ENCODE peak calls at places on chromosomes 3 and 15, in four cellular contexts. T is mesendoderm, F is aorta, V is heart left ventricle. U is an unnamed sample.

GRCh38 chr3:129658156-129658843 is 51.8 kb upstream of the PLXND1 start:
- DNase-seq in V (no peak), F (no peak), T (peak; percentile 12), U (no peak)

GRCh38 chr15:34119291-34119690 is 17.4 kb downstream of the PGBD4 start:
- DNase-seq in V (no peak), F (no peak), T (peak; percentile 28), U (no peak)

GRCh38 chr3:130644600-130645232 is 101.9 kb downstream of the PIK3R4 start:
- DNase-seq in F (no peak), T (no peak), V (no peak), U (no peak)

GRCh38 chr3:18513091-18513490 is 88.0 kb upstream of the SATB1 start:
- DNase-seq in F (no peak), T (no peak), V (no peak), U (no peak)

GRCh38 chr3:116394365-116394764 is 50.9 kb downstream of the LSAMP start:
- DNase-seq in V (no peak), F (no peak), T (no peak), U (no peak)

GRCh38 chr3:142676151-142676550 is 47.7 kb upstream of the TRPC1 start:
- DNase-seq in F (no peak), V (no peak), T (no peak), U (no peak)

GRCh38 chr3:170355738-170356595 is 1.5 kb upstream of the SKIL start:
- DNase-seq in F (peak; percentile 81), T (peak; percentile 49), V (no peak), U (peak; percentile 41)

GRCh38 chr15:47196057-47196456 is 521.2 kb upstream of the SEMA6D start:
- DNase-seq in V (peak; percentile 84), T (peak; percentile 94), F (peak; percentile 91), U (peak; percentile 67)

GRCh38 chr15:92801412-92801773 is 98.7 kb upstream of the CHD2 start:
- DNase-seq in T (peak; percentile 69), V (no peak), F (no peak), U (no peak)

GRCh38 chr3:156614642-156615511 is 59.5 kb upstream of the TIPARP start:
- DNase-seq in T (peak; percentile 77), F (no peak), V (no peak), U (no peak)

GRCh38 chr3:177312491-177312890 is 115.2 kb upstream of the TBL1XR1 start:
- DNase-seq in F (no peak), T (no peak), V (no peak), U (no peak)

GRCh38 chr3:146834917-146835316 is 229.8 kb upstream of the PLSCR5 start:
- DNase-seq in F (no peak), V (no peak), T (no peak), U (no peak)

GRCh38 chr15:45242289-45242688 is 9.7 kb upstream of the SLC28A2 start:
- DNase-seq in V (no peak), T (peak; percentile 46), F (no peak), U (no peak)

GRCh38 chr15:38860682-38861081 is 296.1 kb upstream of the RASGRP1 start:
- DNase-seq in F (no peak), T (no peak), V (no peak), U (no peak)

GRCh38 chr3:149771652-149772271 is 19.5 kb upstream of the COMMD2 start:
- DNase-seq in T (peak; percentile 63), F (no peak), V (no peak), U (peak; percentile 21)

GRCh38 chr3:123020709-123021108 is 6.9 kb downstream of the SEMA5B start:
- DNase-seq in F (no peak), T (no peak), V (no peak), U (no peak)

GRCh38 chr3:140056047-140056446 is 121.1 kb downstream of the CLSTN2 start:
- DNase-seq in F (no peak), T (no peak), V (no peak), U (no peak)

GRCh38 chr15:62087671-62088360 is 21.0 kb downstream of the C2CD4A start:
- DNase-seq in F (no peak), T (no peak), V (no peak), U (no peak)

DNA sequence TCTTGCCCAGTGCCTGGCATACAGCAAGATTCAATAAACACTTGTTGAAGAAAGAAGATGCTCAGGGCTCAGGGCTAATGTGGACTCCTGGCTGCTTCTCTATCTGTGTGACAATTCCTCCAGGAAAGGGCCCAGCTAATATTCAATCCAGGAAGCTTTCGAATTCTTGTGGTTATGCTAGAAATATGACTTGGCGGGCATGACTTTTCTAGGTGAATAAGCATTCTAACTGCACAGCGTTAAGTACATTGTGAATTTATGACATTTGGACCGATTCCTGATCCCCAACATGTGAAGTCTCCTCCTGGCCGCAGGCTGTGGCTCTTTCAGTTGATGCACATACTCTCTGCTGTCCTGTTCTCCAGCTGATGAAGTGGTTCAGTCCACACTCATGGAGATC is 117.0 kb downstream of the IMPG2 start:
- DNase-seq in F (no peak), V (no peak), T (no peak), U (no peak)
- H3K4me1 ChIP-seq in F (no peaks in the 10 kb centered on the region), V (no peaks in the 10 kb centered on the region), T (no peaks in the 10 kb centered on the region), U (no peaks in the 10 kb centered on the region)

DNA sequence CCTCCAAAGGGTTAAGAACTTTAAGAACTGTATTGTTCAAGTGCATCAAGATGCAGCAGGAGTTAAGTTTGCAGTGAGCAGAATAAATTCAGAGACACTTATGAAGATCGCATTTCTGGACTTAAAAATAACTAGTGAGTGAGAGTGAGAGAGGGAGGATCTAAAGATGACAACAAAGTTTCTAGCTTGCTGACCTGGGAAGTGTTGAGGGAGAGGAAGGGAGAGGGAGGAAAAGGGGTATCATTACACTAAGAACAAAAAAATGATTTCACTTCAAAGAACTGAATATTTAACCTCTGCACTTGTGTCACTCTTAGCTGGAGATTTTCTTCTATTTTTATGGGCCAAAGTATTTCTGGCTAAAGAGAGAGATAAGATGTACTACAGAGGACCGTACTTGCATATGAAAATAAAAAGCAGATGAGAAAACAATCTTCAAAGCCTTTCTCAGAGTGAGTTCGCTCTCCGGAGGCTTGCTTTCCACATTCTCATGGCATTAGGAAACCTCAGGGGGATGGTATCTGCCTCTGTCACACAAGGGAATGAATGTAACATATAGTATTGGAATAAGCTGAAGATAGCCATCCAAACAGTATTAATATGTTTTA is 91.4 kb upstream of the TJP1 start:
- DNase-seq in T (no peak), V (no peak), F (no peak), U (peak; percentile 31)
- H3K27ac ChIP-seq in T (no peak overlapping the region), V (peak overlapping the region; percentile 41), F (no peak overlapping the region), U (peak overlapping the region; percentile 61)

GRCh38 chr15:74618841-74619596 is 3.4 kb downstream of the CLK3 start:
- DNase-seq in F (no peak), T (no peak), V (peak; percentile 49), U (no peak)
- H3K4me1 ChIP-seq in F (no peaks in the 10 kb centered on the region), T (peaks cover 2% of the 10 kb centered on the region), V (peaks cover 46% of the 10 kb centered on the region), U (peaks cover 7% of the 10 kb centered on the region)

DNA sequence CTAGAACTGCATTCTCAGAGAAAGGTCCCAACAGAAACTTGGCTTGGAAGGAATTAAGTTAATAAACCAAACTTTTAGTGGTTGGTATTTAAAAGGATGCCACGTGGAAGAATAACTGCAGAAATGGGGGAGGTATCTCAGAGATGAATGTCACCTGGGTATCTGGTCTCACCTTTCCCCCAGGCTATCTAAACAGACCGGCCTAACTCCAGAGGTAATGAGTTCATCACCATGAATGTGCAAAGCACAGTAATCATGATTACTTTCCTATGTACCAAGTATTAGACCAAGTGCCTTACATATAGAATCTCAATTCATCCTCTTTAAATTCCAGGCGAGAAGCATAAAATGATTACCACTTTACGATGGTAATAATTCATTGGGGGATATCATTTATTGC is 80.8 kb downstream of the FBN1 start:
- DNase-seq in F (no peak), V (no peak), T (peak; percentile 31), U (no peak)
- H3K27ac ChIP-seq in F (no peak overlapping the region), V (no peak overlapping the region), T (no peak overlapping the region), U (no peak overlapping the region)

GRCh38 chr3:54008744-54009143 is 113.6 kb upstream of the CACNA2D3 start:
- DNase-seq in T (no peak), V (no peak), F (no peak), U (no peak)
- H3K4me1 ChIP-seq in T (no peaks in the 10 kb centered on the region), V (no peaks in the 10 kb centered on the region), F (no peaks in the 10 kb centered on the region), U (no peaks in the 10 kb centered on the region)

GRCh38 chr3:133532951-133533350 is 40.5 kb upstream of the CDV3 start:
- DNase-seq in F (no peak), T (peak; percentile 28), V (no peak), U (no peak)
- H3K27ac ChIP-seq in F (no peak overlapping the region), T (no peak overlapping the region), V (no peak overlapping the region), U (no peak overlapping the region)

GRCh38 chr15:63350178-63350621 is 31.4 kb downstream of the CA12 start:
- DNase-seq in V (no peak), F (no peak), T (no peak), U (no peak)
- H3K4me1 ChIP-seq in V (peaks cover 42% of the 10 kb centered on the region), F (no peaks in the 10 kb centered on the region), T (no peaks in the 10 kb centered on the region), U (peaks cover 10% of the 10 kb centered on the region)

U was measured in uterus.